ENCODE peak calls at places on chromosomes 12 and 14, in eight cellular contexts. X is NCI-H510A treated with DMSO at 0.1 percent for 48 hours; C is GOT3; U is tibial nerve; Z is RKO; D is CD4-positive, alpha-beta memory T cell; M is NCI-H774; Q is activated T-cell treated with anti-CD3 and anti-CD28 coated beads, Interleukin-2, amount 50 U/mL, for 4 hours. R is an unnamed sample.

GRCh38 chr14:26394114-26394855 is 203.5 kb downstream of the NOVA1 start:
- DNase-seq in X (peak), C (no peak), U (no peak), Z (peak), D (no peak), M (peak), Q (no peak), R (peak)

GRCh38 chr14:24147761-24148428 is 597 bp downstream of the RNF31 start:
- DNase-seq in X (no peak), C (no peak), U (no peak), Z (peak), D (no peak), M (no peak), Q (no peak), R (no peak)

GRCh38 chr12:31494455-31494854 is 96.5 kb downstream of the DENND5B start:
- DNase-seq in X (no peak), C (no peak), U (no peak), Z (no peak), D (no peak), M (no peak), Q (no peak), R (peak)

GRCh38 chr12:130043685-130044421 is 118.4 kb upstream of the FZD10 start:
- DNase-seq in X (peak), C (no peak), U (no peak), Z (no peak), D (no peak), M (peak), Q (no peak), R (no peak)

GRCh38 chr12:19648173-19648572 is 208.9 kb downstream of the AEBP2 start:
- DNase-seq in X (no peak), C (no peak), U (no peak), Z (no peak), D (no peak), M (no peak), Q (no peak), R (no peak)

GRCh38 chr14:73457935-73458218 is 469 bp downstream of the NUMB start:
- DNase-seq in X (no peak), C (no peak), U (peak), Z (peak), D (no peak), M (no peak), Q (no peak), R (no peak)

GRCh38 chr14:70640938-70641547 is 673 bp upstream of the TTC9 start:
- DNase-seq in X (peak), C (no peak), U (no peak), Z (peak), D (peak), M (no peak), Q (peak), R (no peak)

GRCh38 chr12:7346571-7347225 is 42.8 kb downstream of the ACSM4 start:
- DNase-seq in X (no peak), C (no peak), U (no peak), Z (no peak), D (peak), M (no peak), Q (no peak), R (no peak)

GRCh38 chr14:104697892-104698583 is 8.6 kb downstream of the INF2 start:
- DNase-seq in X (no peak), C (no peak), U (no peak), Z (no peak), D (no peak), M (no peak), Q (no peak), R (no peak)

GRCh38 chr14:99910337-99911268 is 117.4 kb downstream of the EML1 start:
- DNase-seq in X (no peak), C (peak), U (no peak), Z (peak), D (no peak), M (no peak), Q (no peak), R (no peak)

GRCh38 chr12:138898-139534 is 72.4 kb downstream of the IQSEC3 start:
- DNase-seq in X (no peak), C (no peak), U (no peak), Z (no peak), D (no peak), M (no peak), Q (peak), R (no peak)

GRCh38 chr12:13099066-13099909 is 4.2 kb downstream of the GSG1 start:
- DNase-seq in X (no peak), C (no peak), U (no peak), Z (peak), D (no peak), M (no peak), Q (no peak), R (no peak)

GRCh38 chr12:23770202-23770938 is 179.1 kb downstream of the SOX5 start:
- DNase-seq in X (no peak), C (no peak), U (no peak), Z (no peak), D (no peak), M (no peak), Q (no peak), R (no peak)

GRCh38 chr12:122527478-122527944 is 462 bp downstream of the KNTC1 start:
- DNase-seq in X (peak), C (no peak), U (no peak), Z (peak), D (peak), M (peak), Q (peak), R (no peak)

GRCh38 chr12:111405856-111406473 is at the start of gene SH2B3:
- DNase-seq in X (peak), C (no peak), U (no peak), Z (no peak), D (peak), M (no peak), Q (no peak), R (no peak)

GRCh38 chr12:40054554-40055226 is 51.2 kb downstream of the SLC2A13 start:
- DNase-seq in X (no peak), C (no peak), U (peak), Z (no peak), D (no peak), M (no peak), Q (no peak), R (no peak)

GRCh38 chr14:56145181-56145580 is 27.0 kb downstream of the PELI2 start:
- DNase-seq in X (no peak), C (no peak), U (no peak), Z (no peak), D (no peak), M (no peak), Q (no peak), R (no peak)

GRCh38 chr14:74959596-74960180 is 4.3 kb upstream of the PGF start:
- DNase-seq in X (no peak), C (no peak), U (no peak), Z (no peak), D (no peak), M (no peak), Q (no peak), R (no peak)

GRCh38 chr12:54404061-54405004 is 14.7 kb downstream of the ITGA5 start:
- DNase-seq in X (peak), C (no peak), U (peak), Z (peak), D (peak), M (peak), Q (peak), R (peak)

R was measured in SK-MEL-5.